ENCODE peak calls at places on chromosomes 13 and 19, in four cellular contexts. One of them, this sample, is unnamed.
A peak's percentile ranks its signal among the peaks of the same experiment; 100 is the strongest.

GRCh38 chr19:12126707-12127106 is 13.4 kb downstream of the ZNF20 start:
- DNase-seq in ascending aorta: no peak
- DNase-seq in AML-193: no peak
- DNase-seq in kidney tubule cell: no peak
- DNase-seq in this sample: no peak

GRCh38 chr13:28503182-28503980 is 8.5 kb upstream of the FLT1 start:
- DNase-seq in AML-193: no peak
- DNase-seq in ascending aorta: no peak
- DNase-seq in kidney tubule cell: peak; percentile 14
- DNase-seq in this sample: no peak

GRCh38 chr13:30607908-30608307 is 9.8 kb upstream of the USPL1 start:
- DNase-seq in ascending aorta: no peak
- DNase-seq in AML-193: peak; percentile 23
- DNase-seq in kidney tubule cell: no peak
- DNase-seq in this sample: no peak

GRCh38 chr19:1848399-1849131 is at the start of gene REXO1:
- DNase-seq in ascending aorta: peak; percentile 73
- DNase-seq in AML-193: peak; percentile 88
- DNase-seq in kidney tubule cell: peak; percentile 96
- DNase-seq in this sample: peak; percentile 97

GRCh38 chr13:29510698-29511438 is 84.6 kb downstream of the SLC7A1 start:
- DNase-seq in kidney tubule cell: no peak
- DNase-seq in AML-193: no peak
- DNase-seq in ascending aorta: no peak
- DNase-seq in this sample: no peak

GRCh38 chr13:112940236-112940635 is 28.8 kb upstream of the MCF2L start:
- DNase-seq in ascending aorta: no peak
- DNase-seq in AML-193: no peak
- DNase-seq in kidney tubule cell: no peak
- DNase-seq in this sample: no peak

GRCh38 chr13:71290963-71291937 is 575.8 kb downstream of the DACH1 start:
- DNase-seq in kidney tubule cell: peak; percentile 87
- DNase-seq in ascending aorta: no peak
- DNase-seq in AML-193: peak; percentile 27
- DNase-seq in this sample: no peak

GRCh38 chr19:42497492-42498226 is 30.6 kb downstream of the CEACAM1 start:
- DNase-seq in ascending aorta: no peak
- DNase-seq in kidney tubule cell: peak; percentile 26
- DNase-seq in AML-193: no peak
- DNase-seq in this sample: no peak

GRCh38 chr19:43789029-43789428 is 8.3 kb upstream of the KCNN4 start:
- DNase-seq in ascending aorta: no peak
- DNase-seq in AML-193: no peak
- DNase-seq in kidney tubule cell: peak; percentile 34
- DNase-seq in this sample: no peak

GRCh38 chr19:48325265-48325910 is at the start of gene EMP3:
- DNase-seq in ascending aorta: peak; percentile 58
- DNase-seq in AML-193: peak; percentile 65
- DNase-seq in kidney tubule cell: peak; percentile 86
- DNase-seq in this sample: peak; percentile 92

GRCh38 chr13:60114499-60115028 is 49.2 kb downstream of the DIAPH3 start:
- DNase-seq in ascending aorta: no peak
- DNase-seq in AML-193: no peak
- DNase-seq in kidney tubule cell: no peak
- DNase-seq in this sample: no peak

GRCh38 chr13:76886292-76887061 is at the start of gene KCTD12:
- DNase-seq in AML-193: peak; percentile 71
- DNase-seq in ascending aorta: peak; percentile 64
- DNase-seq in kidney tubule cell: peak; percentile 80
- DNase-seq in this sample: peak; percentile 93

GRCh38 chr13:45393941-45394570 is 24.1 kb downstream of the SLC25A30 start:
- DNase-seq in kidney tubule cell: peak; percentile 67
- DNase-seq in AML-193: peak; percentile 72
- DNase-seq in ascending aorta: no peak
- DNase-seq in this sample: no peak

GRCh38 chr13:102847272-102848234 is 1.7 kb downstream of the ERCC5 start:
- DNase-seq in AML-193: peak; percentile 62
- DNase-seq in ascending aorta: no peak
- DNase-seq in kidney tubule cell: peak; percentile 59
- DNase-seq in this sample: no peak

GRCh38 chr19:57887195-57887941 is 1.5 kb downstream of the ZNF814 start:
- DNase-seq in ascending aorta: no peak
- DNase-seq in AML-193: no peak
- DNase-seq in kidney tubule cell: peak; percentile 37
- DNase-seq in this sample: no peak

GRCh38 chr13:83365723-83366122 is 516.6 kb downstream of the SLITRK1 start:
- DNase-seq in ascending aorta: no peak
- DNase-seq in AML-193: no peak
- DNase-seq in kidney tubule cell: no peak
- DNase-seq in this sample: no peak

GRCh38 chr19:41808663-41809566 is 12.5 kb downstream of the CEACAM3 start:
- DNase-seq in AML-193: peak; percentile 6
- DNase-seq in kidney tubule cell: no peak
- DNase-seq in ascending aorta: no peak
- DNase-seq in this sample: peak; percentile 48

GRCh38 chr19:50639121-50640112 is at the start of gene SYT3:
- DNase-seq in AML-193: no peak
- DNase-seq in ascending aorta: no peak
- DNase-seq in kidney tubule cell: peak; percentile 13
- DNase-seq in this sample: no peak

GRCh38 chr19:52296773-52297600 is at the start of gene ZNF480:
- DNase-seq in ascending aorta: peak; percentile 26
- DNase-seq in AML-193: peak; percentile 71
- DNase-seq in kidney tubule cell: peak; percentile 90
- DNase-seq in this sample: peak; percentile 93

GRCh38 chr13:111873676-111874178 is 193.2 kb upstream of the SOX1 start:
- DNase-seq in AML-193: no peak
- DNase-seq in kidney tubule cell: no peak
- DNase-seq in ascending aorta: no peak
- DNase-seq in this sample: no peak

GRCh38 chr19:2820112-2820702 is 539 bp downstream of the ZNF554 start:
- DNase-seq in ascending aorta: no peak
- DNase-seq in AML-193: no peak
- DNase-seq in kidney tubule cell: peak; percentile 12
- DNase-seq in this sample: no peak

GRCh38 chr19:34963531-34964406 is at the start of gene ZNF792:
- DNase-seq in kidney tubule cell: peak; percentile 57
- DNase-seq in AML-193: peak; percentile 6
- DNase-seq in ascending aorta: no peak
- DNase-seq in this sample: no peak

GRCh38 chr19:1675633-1676350 is 23.4 kb upstream of the TCF3 start:
- DNase-seq in AML-193: no peak
- DNase-seq in kidney tubule cell: no peak
- DNase-seq in ascending aorta: no peak
- DNase-seq in this sample: no peak

GRCh38 chr13:30551194-30551593 is 66.5 kb upstream of the USPL1 start:
- DNase-seq in AML-193: peak; percentile 73
- DNase-seq in ascending aorta: no peak
- DNase-seq in kidney tubule cell: peak; percentile 31
- DNase-seq in this sample: no peak

GRCh38 chr13:48851707-48852106 is 124.0 kb upstream of the FNDC3A start:
- DNase-seq in kidney tubule cell: no peak
- DNase-seq in AML-193: no peak
- DNase-seq in ascending aorta: no peak
- DNase-seq in this sample: no peak

GRCh38 chr19:6705931-6706632 is 14.4 kb downstream of the C3 start:
- DNase-seq in kidney tubule cell: no peak
- DNase-seq in AML-193: no peak
- DNase-seq in ascending aorta: no peak
- DNase-seq in this sample: no peak

GRCh38 chr13:43058318-43058674 is 34.9 kb downstream of the DNAJC15 start:
- DNase-seq in ascending aorta: no peak
- DNase-seq in kidney tubule cell: peak; percentile 89
- DNase-seq in AML-193: no peak
- DNase-seq in this sample: no peak

GRCh38 chr13:70384156-70384555 is 275.9 kb upstream of the KLHL1 start:
- DNase-seq in kidney tubule cell: no peak
- DNase-seq in AML-193: no peak
- DNase-seq in ascending aorta: no peak
- DNase-seq in this sample: no peak

GRCh38 chr13:73303858-73304257 is 245.1 kb downstream of the KLF5 start:
- DNase-seq in AML-193: no peak
- DNase-seq in ascending aorta: no peak
- DNase-seq in kidney tubule cell: peak; percentile 98
- DNase-seq in this sample: no peak

GRCh38 chr19:29878973-29879654 is 62.9 kb upstream of the URI1 start:
- DNase-seq in kidney tubule cell: peak; percentile 59
- DNase-seq in AML-193: no peak
- DNase-seq in ascending aorta: no peak
- DNase-seq in this sample: no peak

GRCh38 chr13:75326173-75327131 is 155.5 kb downstream of the TBC1D4 start:
- DNase-seq in ascending aorta: no peak
- DNase-seq in kidney tubule cell: no peak
- DNase-seq in AML-193: peak; percentile 85
- DNase-seq in this sample: no peak

GRCh38 chr13:114101831-114102520 is 30.4 kb downstream of the RASA3 start:
- DNase-seq in kidney tubule cell: no peak
- DNase-seq in AML-193: no peak
- DNase-seq in ascending aorta: no peak
- DNase-seq in this sample: peak; percentile 68

GRCh38 chr13:112061367-112062046 is 5.4 kb upstream of the SOX1 start:
- DNase-seq in kidney tubule cell: no peak
- DNase-seq in AML-193: no peak
- DNase-seq in ascending aorta: no peak
- DNase-seq in this sample: no peak

GRCh38 chr19:39131255-39131755 is 5.7 kb downstream of the PAK4 start:
- DNase-seq in kidney tubule cell: peak; percentile 50
- DNase-seq in AML-193: no peak
- DNase-seq in ascending aorta: no peak
- DNase-seq in this sample: no peak

GRCh38 chr13:98405690-98406344 is 171.1 kb downstream of the STK24 start:
- DNase-seq in ascending aorta: no peak
- DNase-seq in AML-193: no peak
- DNase-seq in kidney tubule cell: no peak
- DNase-seq in this sample: no peak